ENCODE peak calls at places on chromosomes 3 and 15, in seven cellular contexts. S is GM12878, N is HCT116, I is A549, B is K562, G is SK-N-SH, U is HepG2. D is an unnamed sample.

GRCh38 chr15:79467865-79468586 is 35.9 kb downstream of the MINAR1 start:
- DNase-seq in G (no peak), S (no peak), B (no peak), N (no peak), U (no peak), I (no peak), D (no peak)

GRCh38 chr3:127074900-127075360 is 92.0 kb downstream of the PLXNA1 start:
- DNase-seq in I (no peak), S (peak; percentile 62), N (no peak), G (peak; percentile 61), U (no peak), B (no peak), D (peak; percentile 57)

GRCh38 chr15:75049392-75049791 is 26.0 kb downstream of the PPCDC start:
- DNase-seq in U (no peak), I (no peak), B (no peak), N (no peak), G (peak; percentile 71), S (no peak), D (no peak)

GRCh38 chr3:152539191-152539764 is 270.5 kb downstream of the MBNL1 start:
- DNase-seq in G (no peak), N (no peak), U (peak; percentile 9), B (no peak), I (no peak), S (no peak), D (peak; percentile 36)

GRCh38 chr3:45807645-45808540 is 11.6 kb upstream of the SLC6A20 start:
- DNase-seq in N (no peak), B (no peak), U (no peak), G (no peak), I (no peak), S (no peak), D (no peak)

GRCh38 chr15:44726568-44727461 is 9.5 kb upstream of the TRIM69 start:
- DNase-seq in B (peak; percentile 61), U (peak; percentile 76), G (no peak), I (peak; percentile 35), N (peak; percentile 52), S (peak; percentile 97), D (peak; percentile 54)

GRCh38 chr3:119571688-119572087 is 7.6 kb upstream of the ADPRH start:
- DNase-seq in N (no peak), G (no peak), U (no peak), S (no peak), I (no peak), B (no peak), D (no peak)

GRCh38 chr3:128488995-128489859 is 3.8 kb downstream of the GATA2 start:
- DNase-seq in B (peak; percentile 56), I (no peak), S (no peak), U (peak; percentile 65), N (peak; percentile 35), G (peak; percentile 78), D (peak; percentile 64)

GRCh38 chr3:113166719-113167492 is 44.5 kb upstream of the BOC start:
- DNase-seq in U (no peak), S (no peak), I (no peak), G (peak; percentile 57), B (no peak), N (no peak), D (peak; percentile 40)

GRCh38 chr3:195097331-195098255 is 173.4 kb downstream of the XXYLT1 start:
- DNase-seq in U (no peak), I (no peak), B (no peak), N (no peak), G (no peak), S (no peak), D (no peak)

GRCh38 chr3:51966486-51966885 is 768 bp downstream of the PCBP4 start:
- DNase-seq in U (no peak), S (no peak), N (no peak), B (no peak), I (no peak), G (no peak), D (no peak)

GRCh38 chr3:105745046-105745445 is 123.8 kb downstream of the CBLB start:
- DNase-seq in S (no peak), G (no peak), N (no peak), U (no peak), I (no peak), B (no peak), D (no peak)

GRCh38 chr3:105747621-105748165 is 121.1 kb downstream of the CBLB start:
- DNase-seq in B (no peak), N (no peak), I (no peak), S (no peak), U (no peak), G (no peak), D (no peak)

GRCh38 chr3:105744202-105744601 is 124.6 kb downstream of the CBLB start:
- DNase-seq in N (no peak), G (no peak), S (no peak), B (no peak), I (no peak), U (no peak), D (no peak)

GRCh38 chr3:105747056-105747455 is 121.8 kb downstream of the CBLB start:
- DNase-seq in I (peak; percentile 3), U (no peak), B (no peak), G (no peak), S (no peak), N (no peak), D (no peak)

GRCh38 chr3:105746226-105746996 is 122.4 kb downstream of the CBLB start:
- DNase-seq in N (no peak), U (peak; percentile 34), G (no peak), S (no peak), B (no peak), I (peak; percentile 17), D (no peak)
- TF ChIP-seq REST in N (no peak), U (no peak), G (no peak), S (no peak), B (no peak), I (no peak), D (no peak)

GRCh38 chr3:193870376-193871092 is 265.4 kb upstream of the HES1 start:
- DNase-seq in U (no peak), I (no peak), N (no peak), S (no peak), B (no peak), G (no peak), D (peak; percentile 20)
- H3K4me2 ChIP-seq in U (no peak overlapping the region), I (peak overlapping the region; percentile 68), N (peak overlapping the region; percentile 84), S (no peak overlapping the region), B (no peak overlapping the region), G (no peak overlapping the region), D (no peak overlapping the region)

DNA sequence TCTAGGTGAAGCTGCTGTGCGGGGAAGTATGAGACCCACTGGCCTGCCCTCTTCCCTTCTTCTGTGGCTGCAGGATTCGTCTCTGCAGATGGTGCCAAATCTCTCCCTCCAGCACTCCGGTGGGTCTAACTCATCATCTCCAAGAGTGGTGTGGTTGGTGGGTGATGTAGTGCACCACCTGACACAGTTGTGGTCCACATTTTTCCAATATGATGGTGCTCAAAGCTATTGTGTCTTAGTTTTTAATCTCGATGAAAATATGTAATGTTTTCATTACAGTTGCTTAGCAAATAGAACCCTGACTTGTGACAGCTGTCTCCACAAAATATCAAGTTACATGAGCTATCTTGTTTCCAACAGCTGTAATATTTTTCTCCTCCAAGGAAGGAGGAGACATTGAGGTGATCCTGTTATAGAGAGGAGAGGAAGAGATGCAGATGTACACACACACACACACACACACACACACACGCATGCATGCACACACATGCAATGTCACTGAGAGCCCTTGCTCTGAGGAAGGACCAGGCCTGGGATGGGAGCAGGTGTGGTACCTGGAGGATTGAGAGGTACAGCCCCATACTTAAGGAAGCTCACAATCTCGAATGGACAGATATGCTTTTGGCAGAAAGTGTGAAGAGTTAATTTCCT is 15.7 kb upstream of the ESYT3 start:
- DNase-seq in N (no peak), I (no peak), U (no peak), G (no peak), B (no peak), S (no peak), D (no peak)
- TF ChIP-seq REST in N (no peak), I (no peak), U (no peak), G (no peak), B (no peak), S (no peak), D (no peak)

DNA sequence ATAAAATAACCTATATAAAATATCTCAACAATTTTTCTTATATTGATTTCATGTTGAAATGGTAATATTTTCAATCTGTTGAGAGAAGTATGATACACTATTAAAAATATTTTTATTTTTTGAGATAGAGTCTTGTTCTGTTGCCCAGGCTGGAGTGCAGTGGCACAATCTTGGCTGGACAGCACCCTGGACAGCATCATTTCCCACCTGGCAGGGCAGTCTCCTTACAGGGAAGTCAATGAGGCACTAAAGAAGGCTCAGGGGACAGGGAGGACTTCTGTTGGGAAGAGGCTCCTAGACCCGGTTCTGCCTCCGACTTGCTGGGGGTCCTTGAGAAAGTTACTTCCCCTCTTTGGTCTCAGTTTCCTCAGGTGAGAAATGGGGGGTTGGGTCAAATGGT is 9.4 kb downstream of the GOLGA6L2 start:
- DNase-seq in I (no peak), S (no peak), G (no peak), N (no peak), U (no peak), B (no peak), D (no peak)
- H3K4me2 ChIP-seq in I (no peak overlapping the region), S (no peak overlapping the region), G (no peak overlapping the region), N (no peak overlapping the region), U (no peak overlapping the region), B (no peak overlapping the region), D (no peak overlapping the region)

GRCh38 chr3:143538577-143538981 is 309.7 kb downstream of the SLC9A9 start:
- DNase-seq in N (no peak), S (no peak), U (no peak), I (no peak), B (no peak), G (no peak), D (no peak)
- TF ChIP-seq REST in N (no peak), S (no peak), U (no peak), I (no peak), B (no peak), G (no peak), D (no peak)